ENCODE peak calls at places on chromosomes 16 and 17, in five cellular contexts. Z is hepatocyte, V is left ventricle myocardium inferior, E is heart left ventricle, X is ovary. Q is an unnamed sample.
A peak's percentile ranks its signal among the peaks of the same experiment; 100 is the strongest.

GRCh38 chr16:80883159-80883642 is 78.8 kb upstream of the CDYL2 start:
- DNase-seq in Z (peak; percentile 63), V (no peak), E (no peak), X (no peak), Q (no peak)

GRCh38 chr16:89038221-89038721 is 55.4 kb upstream of the ACSF3 start:
- DNase-seq in Z (no peak), V (no peak), E (no peak), X (no peak), Q (no peak)

GRCh38 chr17:82938486-82939212 is 98.8 kb upstream of the ZNF750 start:
- DNase-seq in Z (no peak), V (peak; percentile 7), E (peak; percentile 12), X (no peak), Q (no peak)

GRCh38 chr17:70810609-70811008 is 641.3 kb downstream of the KCNJ2 start:
- DNase-seq in Z (no peak), V (no peak), E (no peak), X (no peak), Q (no peak)

GRCh38 chr17:27430882-27431491 is 25.3 kb upstream of the KSR1 start:
- DNase-seq in Z (peak; percentile 52), V (peak; percentile 28), E (no peak), X (no peak), Q (peak; percentile 38)

GRCh38 chr17:64386412-64387144 is 4.1 kb downstream of the PECAM1 start:
- DNase-seq in Z (no peak), V (no peak), E (no peak), X (no peak), Q (no peak)

GRCh38 chr16:61374071-61374470 is 662.2 kb downstream of the CDH8 start:
- DNase-seq in Z (no peak), V (no peak), E (no peak), X (no peak), Q (no peak)

GRCh38 chr16:27784351-27785306 is 234.7 kb downstream of the KATNIP start:
- DNase-seq in Z (no peak), V (no peak), E (no peak), X (no peak), Q (no peak)

GRCh38 chr17:82317394-82318168 is at the start of gene CD7:
- DNase-seq in Z (no peak), V (no peak), E (no peak), X (no peak), Q (no peak)

GRCh38 chr17:70552230-70552981 is 383.1 kb downstream of the KCNJ2 start:
- DNase-seq in Z (peak; percentile 72), V (no peak), E (no peak), X (no peak), Q (peak; percentile 8)

GRCh38 chr16:67969286-67970039 is 1.0 kb upstream of the SLC12A4 start:
- DNase-seq in Z (peak; percentile 46), V (no peak), E (no peak), X (no peak), Q (no peak)

GRCh38 chr16:12896562-12896961 is 4.8 kb upstream of the SHISA9 start:
- DNase-seq in Z (peak; percentile 64), V (no peak), E (no peak), X (no peak), Q (no peak)

GRCh38 chr16:87541882-87542234 is 49.0 kb upstream of the ZCCHC14 start:
- DNase-seq in Z (no peak), V (no peak), E (no peak), X (no peak), Q (peak; percentile 22)

GRCh38 chr17:40251576-40251975 is 32.5 kb downstream of the WIPF2 start:
- DNase-seq in Z (peak; percentile 78), V (no peak), E (no peak), X (no peak), Q (peak; percentile 58)

GRCh38 chr16:48918520-48919258 is 308.7 kb upstream of the N4BP1 start:
- DNase-seq in Z (no peak), V (no peak), E (no peak), X (no peak), Q (no peak)

GRCh38 chr16:67804853-67805542 is 1.4 kb downstream of the RANBP10 start:
- DNase-seq in Z (peak; percentile 68), V (no peak), E (no peak), X (no peak), Q (no peak)

GRCh38 chr17:69213059-69213813 is 15.4 kb downstream of the ABCA10 start:
- DNase-seq in Z (no peak), V (no peak), E (no peak), X (no peak), Q (no peak)

GRCh38 chr17:66451188-66452149 is 149.1 kb downstream of the PRKCA start:
- DNase-seq in Z (peak; percentile 55), V (no peak), E (no peak), X (no peak), Q (no peak)

GRCh38 chr16:84286568-84287220 is 8.0 kb upstream of the WFDC1 start:
- DNase-seq in Z (peak; percentile 41), V (peak; percentile 83), E (peak; percentile 62), X (peak; percentile 41), Q (peak; percentile 16)

GRCh38 chr16:90009172-90009899 is 9.9 kb downstream of the DBNDD1 start:
- DNase-seq in Z (no peak), V (no peak), E (no peak), X (no peak), Q (no peak)

GRCh38 chr17:82619211-82619610 is 29.0 kb downstream of the WDR45B start:
- DNase-seq in Z (no peak), V (no peak), E (no peak), X (no peak), Q (no peak)

DNA sequence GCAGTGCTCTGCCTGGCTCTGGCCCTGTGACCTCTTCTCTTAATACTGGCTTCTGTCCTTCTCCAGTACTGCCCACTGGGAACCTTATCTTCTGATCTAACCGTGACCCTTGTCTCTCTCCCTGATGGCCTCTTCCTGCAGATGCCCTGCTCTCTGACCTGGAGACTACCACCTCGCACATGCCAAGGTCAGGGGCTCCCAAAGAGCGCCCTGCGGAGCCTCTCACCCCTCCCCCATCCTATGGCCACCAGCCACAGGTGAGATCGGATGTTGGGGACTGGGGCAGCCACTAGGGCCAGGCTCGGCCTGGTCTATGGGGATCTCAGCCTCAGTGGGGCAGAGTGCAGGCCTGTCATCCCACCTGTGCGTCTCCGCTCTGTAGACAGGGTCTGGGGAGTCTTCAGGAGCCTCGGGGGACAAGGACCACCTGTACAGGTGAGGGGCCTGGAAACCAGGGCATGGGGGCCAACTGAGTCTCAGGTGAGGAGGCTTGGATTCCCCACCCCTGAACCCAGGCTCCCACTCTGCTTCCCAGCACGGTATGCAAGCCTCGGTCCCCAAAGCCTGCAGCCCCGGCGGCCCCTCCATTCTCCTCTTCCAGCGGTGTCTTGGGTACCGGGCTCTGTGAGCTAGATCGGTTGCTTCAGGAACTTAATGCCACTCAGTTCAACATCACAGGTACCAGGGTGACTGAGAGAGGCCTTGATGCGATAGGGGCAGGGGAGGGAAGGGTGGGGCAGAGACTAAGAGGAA is 1.5 kb downstream of the TGFB1I1 start:
- DNase-seq in Z (no peak), V (no peak), E (no peak), X (no peak), Q (no peak)
- H3K36me3 ChIP-seq in Z (no peaks in the 10 kb centered on the region), V (peaks cover 43% of the 10 kb centered on the region), E (peaks cover 25% of the 10 kb centered on the region), X (no peaks in the 10 kb centered on the region), Q (peaks cover 49% of the 10 kb centered on the region)

GRCh38 chr17:77443743-77444260 is 303.0 kb downstream of the SEC14L1 start:
- DNase-seq in Z (no peak), V (no peak), E (no peak), X (no peak), Q (no peak)

GRCh38 chr17:77444653-77445029 is 303.9 kb downstream of the SEC14L1 start:
- DNase-seq in Z (no peak), V (peak; percentile 72), E (peak; percentile 73), X (peak; percentile 67), Q (no peak)

GRCh38 chr17:77445030-77445907 is 304.5 kb downstream of the SEC14L1 start:
- DNase-seq in Z (no peak), V (no peak), E (peak; percentile 67), X (peak; percentile 67), Q (no peak)

GRCh38 chr17:77446959-77447634 is 306.3 kb downstream of the SEC14L1 start:
- DNase-seq in Z (no peak), V (no peak), E (no peak), X (no peak), Q (peak; percentile 48)

DNA sequence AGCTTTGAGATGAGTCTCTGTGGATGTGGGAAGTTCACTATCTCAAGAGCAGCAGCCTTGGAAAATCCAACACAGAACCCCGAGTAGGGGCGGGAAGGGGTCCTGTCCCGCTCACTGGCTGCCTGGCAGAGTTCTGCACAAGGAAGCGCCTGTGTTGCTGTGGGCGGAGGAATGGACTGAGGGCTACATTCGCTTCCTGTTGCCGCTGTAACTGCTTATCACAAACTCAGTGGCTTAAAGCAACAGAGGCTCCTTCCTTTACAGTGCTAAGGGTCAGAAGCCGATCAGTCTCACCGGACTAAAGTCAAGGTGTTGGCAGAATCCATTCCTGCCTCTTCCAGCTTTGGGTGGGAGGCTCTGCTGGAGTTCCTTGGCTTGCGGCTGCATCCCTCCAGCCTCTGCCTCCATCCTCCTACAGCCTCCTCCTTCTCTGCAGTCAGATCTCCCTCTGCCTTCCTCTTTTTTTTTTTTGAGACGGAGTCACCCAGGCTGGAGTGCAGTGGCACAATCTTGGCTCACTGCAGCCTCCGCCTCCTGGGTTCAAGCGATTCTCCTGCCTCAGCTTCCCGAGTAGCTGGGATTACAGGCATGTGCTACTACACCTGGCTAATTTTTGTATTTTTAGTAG is 305.3 kb downstream of the SEC14L1 start:
- DNase-seq in Z (peak; percentile 78), V (no peak), E (peak; percentile 56), X (no peak), Q (peak; percentile 45)
- H3K4me3 ChIP-seq in Z (no peak overlapping the region), V (peak overlapping the region; percentile 15), E (peak overlapping the region; percentile 38), X (no peak overlapping the region), Q (no peak overlapping the region)

DNA sequence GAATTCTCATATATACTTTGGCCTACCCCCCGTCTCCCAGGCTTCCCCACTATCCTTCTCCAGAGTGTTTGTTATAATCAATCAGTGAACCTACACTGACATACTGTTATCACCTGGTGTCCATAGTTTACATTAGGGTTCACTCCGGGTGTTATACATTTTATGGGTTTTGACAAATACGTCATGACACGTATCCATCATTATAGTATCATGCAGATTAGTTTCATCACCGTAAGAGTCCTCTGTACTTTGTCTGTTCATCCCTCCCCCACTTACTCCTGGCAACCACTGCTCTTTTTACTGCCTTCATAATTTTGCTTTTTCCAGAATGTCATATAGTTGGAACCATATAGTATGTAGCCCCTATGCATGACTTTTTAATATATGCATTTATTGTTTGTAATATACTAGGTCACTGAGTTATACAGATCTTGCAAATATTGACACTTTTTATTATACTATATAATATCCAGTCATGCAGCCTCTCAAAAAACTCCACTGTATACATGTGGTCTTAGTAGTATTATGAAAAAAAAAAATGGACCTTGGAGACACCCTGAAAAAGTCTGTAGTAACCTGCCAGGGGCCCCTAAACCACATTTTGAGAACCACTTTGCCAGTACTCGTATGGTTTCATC is 28.4 kb downstream of the PPM1D start:
- DNase-seq in Z (no peak), V (no peak), E (no peak), X (no peak), Q (no peak)
- H3K36me3 ChIP-seq in Z (no peaks in the 10 kb centered on the region), V (peaks cover 33% of the 10 kb centered on the region), E (peaks cover 49% of the 10 kb centered on the region), X (no peaks in the 10 kb centered on the region), Q (no peaks in the 10 kb centered on the region)

GRCh38 chr16:2172688-2173335 is 17.2 kb downstream of the TRAF7 start:
- DNase-seq in Z (no peak), V (no peak), E (no peak), X (no peak), Q (no peak)

GRCh38 chr16:2170080-2170479 is 14.5 kb downstream of the TRAF7 start:
- DNase-seq in Z (no peak), V (no peak), E (no peak), X (no peak), Q (no peak)

GRCh38 chr16:2171601-2172178 is 16.1 kb downstream of the TRAF7 start:
- DNase-seq in Z (no peak), V (no peak), E (no peak), X (no peak), Q (no peak)

GRCh38 chr16:2173366-2173765 is 17.8 kb downstream of the TRAF7 start:
- DNase-seq in Z (no peak), V (no peak), E (no peak), X (no peak), Q (no peak)

GRCh38 chr16:2170587-2171435 is 15.2 kb downstream of the TRAF7 start:
- DNase-seq in Z (no peak), V (no peak), E (no peak), X (no peak), Q (no peak)
- H3K4me3 ChIP-seq in Z (no peak overlapping the region), V (peak overlapping the region; percentile 43), E (peak overlapping the region; percentile 25), X (no peak overlapping the region), Q (no peak overlapping the region)

Q was measured in brain microvascular endothelial cell.